ENCODE peak calls at places on chromosomes 11 and 22, in seven cellular contexts. J is adrenal gland, I is MM.1S, T is OCI-LY7, G is BJ, H is transverse colon, D is foreskin fibroblast. V is an unnamed sample.

GRCh38 chr11:76658651-76659650 is 11.6 kb downstream of the LRRC32 start:
- DNase-seq in I (no peak), D (no peak), J (peak), T (no peak), H (peak), G (no peak), V (no peak)

GRCh38 chr11:34250732-34251639 is 106.8 kb downstream of the ABTB2 start:
- DNase-seq in H (peak), D (peak), I (no peak), T (peak), G (no peak), J (no peak), V (no peak)

GRCh38 chr11:104286129-104286528 is 122.2 kb upstream of the PDGFD start:
- DNase-seq in T (no peak), H (no peak), D (peak), J (no peak), G (no peak), I (no peak), V (no peak)

GRCh38 chr11:5923427-5923776 is 18.6 kb upstream of the OR56A3 start:
- DNase-seq in H (no peak), G (no peak), J (no peak), T (no peak), I (no peak), D (no peak), V (no peak)

GRCh38 chr11:78542007-78542406 is 32.7 kb downstream of the NARS2 start:
- DNase-seq in H (no peak), J (no peak), G (no peak), I (no peak), T (no peak), D (no peak), V (no peak)

GRCh38 chr22:45418770-45419138 is 5.3 kb downstream of the RIBC2 start:
- DNase-seq in T (no peak), H (no peak), J (no peak), I (no peak), D (no peak), G (no peak), V (no peak)

GRCh38 chr22:30841264-30841663 is 127.3 kb downstream of the MORC2 start:
- DNase-seq in D (no peak), T (no peak), H (no peak), G (no peak), I (no peak), J (no peak), V (no peak)

GRCh38 chr11:68584097-68584496 is 100.2 kb upstream of the GAL start:
- DNase-seq in H (peak), G (no peak), T (peak), D (peak), I (peak), J (peak), V (no peak)

GRCh38 chr11:107293677-107294344 is 163.8 kb downstream of the CWF19L2 start:
- DNase-seq in D (no peak), H (no peak), I (no peak), G (no peak), J (no peak), T (no peak), V (no peak)

GRCh38 chr22:44882226-44882905 is 127.4 kb downstream of the PHF21B start:
- DNase-seq in I (no peak), J (no peak), G (no peak), H (no peak), D (no peak), T (no peak), V (no peak)

GRCh38 chr22:43878831-43879550 is 12.8 kb downstream of the PNPLA5 start:
- DNase-seq in H (no peak), D (no peak), J (no peak), T (no peak), G (no peak), I (no peak), V (no peak)

GRCh38 chr11:8365542-8365941 is 101.9 kb upstream of the LMO1 start:
- DNase-seq in J (no peak), H (no peak), G (no peak), T (peak), I (no peak), D (no peak), V (no peak)

GRCh38 chr11:3888876-3889275 is 33.4 kb downstream of the STIM1 start:
- DNase-seq in J (no peak), D (no peak), H (no peak), G (no peak), I (no peak), T (no peak), V (no peak)

GRCh38 chr11:4118107-4118506 is 23.5 kb downstream of the RRM1 start:
- DNase-seq in J (no peak), T (no peak), D (peak), G (no peak), I (no peak), H (no peak), V (no peak)

GRCh38 chr11:2721163-2721935 is 21.6 kb upstream of the KCNQ1OT1 start:
- DNase-seq in D (no peak), J (no peak), T (no peak), I (no peak), G (no peak), H (no peak), V (no peak)

GRCh38 chr11:1559103-1559951 is 12.7 kb downstream of the DUSP8 start:
- DNase-seq in I (no peak), T (no peak), G (peak), D (peak), H (peak), J (peak), V (peak)

GRCh38 chr22:24187731-24188644 is 6.7 kb downstream of the SUSD2 start:
- DNase-seq in G (no peak), T (no peak), J (no peak), D (no peak), I (no peak), H (no peak), V (no peak)

GRCh38 chr22:46366801-46367706 is 31.5 kb downstream of the TRMU start:
- DNase-seq in T (peak), J (peak), I (peak), G (no peak), D (no peak), H (peak), V (no peak)

GRCh38 chr11:123457187-123457770 is 27.2 kb downstream of the GRAMD1B start:
- DNase-seq in J (peak), T (no peak), H (peak), I (no peak), D (no peak), G (no peak), V (no peak)

GRCh38 chr11:63939351-63939920 is 634 bp downstream of the NAA40 start:
- DNase-seq in D (peak), J (peak), G (no peak), H (peak), I (peak), T (peak), V (no peak)

GRCh38 chr11:105393326-105393725 is 216.5 kb upstream of the GRIA4 start:
- DNase-seq in J (no peak), G (no peak), T (no peak), I (no peak), D (no peak), H (no peak), V (no peak)

DNA sequence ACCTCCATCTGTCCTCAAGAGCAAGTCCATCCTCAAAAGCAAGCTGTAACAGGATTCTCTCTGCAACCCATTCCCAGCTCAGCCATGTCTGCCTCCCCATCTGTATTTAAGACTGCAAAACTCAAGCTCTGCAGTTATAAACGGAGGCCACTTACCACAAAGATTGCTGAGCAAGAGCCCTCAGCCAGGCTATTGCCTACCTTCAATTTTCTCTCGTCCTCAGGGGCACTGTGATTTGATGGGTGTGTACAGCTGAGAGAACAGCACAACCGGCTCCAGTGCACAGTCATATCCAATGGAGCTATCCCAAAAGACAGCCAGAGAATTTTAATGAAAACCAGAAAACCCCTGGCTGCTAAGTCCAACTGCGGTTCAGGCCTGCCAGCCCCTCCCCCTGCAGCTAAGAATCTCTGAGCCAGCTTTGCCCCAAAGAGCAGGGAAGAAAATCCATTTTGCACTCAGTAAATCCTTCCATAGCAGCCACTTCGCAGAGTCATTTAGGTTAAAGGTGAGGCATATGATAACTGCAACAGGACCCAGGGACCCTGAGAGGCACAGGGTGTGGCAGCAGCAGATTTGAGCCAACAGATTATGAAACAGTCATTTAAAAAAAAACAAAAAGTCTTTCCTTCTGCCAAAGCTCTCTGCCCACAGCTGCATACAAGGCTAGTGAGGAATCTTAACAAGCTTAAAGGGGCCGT is 37.6 kb downstream of the RAB30 start:
- DNase-seq in G (peak), I (peak), T (no peak), D (peak), H (peak), J (peak), V (no peak)
- H3K4me3 ChIP-seq in G (peak), I (peak), T (no peak), D (peak), H (peak), J (no peak), V (peak)

GRCh38 chr11:109680127-109680526 is 258.1 kb downstream of the C11orf87 start:
- DNase-seq in H (no peak), J (no peak), I (no peak), T (no peak), G (no peak), D (no peak), V (no peak)
- TF ChIP-seq CTCF in H (no peak), J (no peak), I (no peak), T (no peak), G (no peak), D (no peak), V (no peak)

DNA sequence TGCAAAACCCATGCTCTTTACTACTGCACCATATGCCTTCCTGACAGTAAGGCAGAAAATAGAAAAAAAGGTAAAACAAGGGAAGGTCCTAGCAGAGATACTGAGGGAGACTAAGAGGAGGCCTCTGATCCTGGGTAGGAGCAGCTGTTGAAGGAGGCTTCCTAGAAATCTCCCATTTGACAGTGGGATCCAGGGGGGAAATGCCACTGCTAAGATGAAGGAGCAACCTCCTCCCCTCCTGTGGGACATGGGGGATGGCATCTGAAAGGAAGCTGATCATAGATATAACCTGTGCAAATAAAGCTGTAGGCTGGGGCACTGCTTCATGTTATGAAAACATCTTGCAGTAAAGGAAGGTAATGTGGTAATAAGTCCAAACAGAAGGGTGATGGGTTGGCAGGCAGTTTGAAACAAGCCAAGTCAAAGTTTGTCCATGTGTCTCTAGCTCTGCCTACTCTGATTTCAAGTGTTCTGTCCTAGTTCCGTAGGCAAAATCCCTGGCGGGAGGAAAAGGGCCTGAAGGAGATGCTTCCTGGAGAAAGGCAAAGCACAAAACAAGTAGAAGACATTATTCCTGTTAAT is 86.7 kb upstream of the EED start:
- DNase-seq in G (no peak), D (no peak), T (no peak), J (no peak), I (no peak), H (no peak), V (no peak)
- H3K4me3 ChIP-seq in G (no peak), D (no peak), T (no peak), J (no peak), I (no peak), H (no peak), V (no peak)

DNA sequence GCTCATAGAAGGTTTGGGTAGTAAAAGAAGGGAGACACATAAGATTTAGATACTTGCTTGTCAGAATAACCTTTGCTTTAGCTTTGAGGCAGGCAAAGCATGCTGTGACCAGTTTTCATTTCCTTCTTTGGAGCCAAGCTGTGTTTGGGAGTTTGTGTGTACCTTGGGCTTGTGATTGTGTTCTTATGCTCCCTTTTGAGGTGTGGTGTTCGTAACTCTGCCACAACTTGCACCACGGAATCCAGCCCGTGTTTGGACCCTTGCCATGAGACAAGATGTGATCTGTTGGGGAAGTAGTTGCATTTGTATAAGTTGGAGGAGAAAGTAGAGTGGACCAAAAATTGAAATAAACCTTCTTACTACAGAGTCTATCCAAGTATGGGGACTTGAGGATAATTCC is 34.0 kb downstream of the BMAL1 start:
- DNase-seq in D (no peak), H (no peak), G (no peak), I (no peak), J (no peak), T (no peak), V (no peak)
- TF ChIP-seq CTCF in D (no peak), H (no peak), G (no peak), I (no peak), J (no peak), T (no peak), V (no peak)

GRCh38 chr11:102528618-102529017 is 1.9 kb downstream of the MMP7 start:
- DNase-seq in H (no peak), J (no peak), T (no peak), D (no peak), I (no peak), G (no peak), V (no peak)
- H3K4me3 ChIP-seq in H (no peak), J (no peak), T (no peak), D (no peak), I (no peak), G (no peak), V (no peak)

DNA sequence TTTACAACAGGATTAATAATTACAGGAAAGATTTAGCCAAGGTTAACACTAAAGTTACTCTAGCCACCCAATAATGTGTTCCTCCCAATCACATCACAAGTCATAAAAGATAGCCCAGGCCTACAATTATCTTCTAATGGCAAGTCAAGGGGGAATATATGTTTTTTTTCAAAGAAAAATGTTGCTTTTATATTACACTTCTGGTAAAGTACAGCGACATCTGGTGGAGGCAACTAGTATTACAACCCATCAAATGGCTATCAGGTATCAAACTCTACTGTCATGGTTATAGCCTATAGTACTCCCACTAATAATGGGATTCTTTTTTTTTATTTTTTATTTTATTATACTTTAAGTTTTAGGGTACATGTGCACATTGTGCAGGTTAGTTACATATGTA is 71.8 kb downstream of the XRRA1 start:
- DNase-seq in G (no peak), D (peak), I (no peak), J (no peak), T (peak), H (no peak), V (no peak)
- TF ChIP-seq CTCF in G (peak), D (peak), I (peak), J (peak), T (peak), H (peak), V (peak)

V was measured in AG04449.